ENCODE peak calls at places on chromosomes 4 and X, in four cellular contexts. One of them, this sample, is unnamed.
A peak's percentile ranks its signal among the peaks of the same experiment; 100 is the strongest.

GRCh38 chr4:64777286-64777685 is 368.0 kb upstream of the TECRL start:
- DNase-seq in H1: no peak
- DNase-seq in HepG2: no peak
- DNase-seq in GM12878: no peak
- DNase-seq in this sample: no peak

GRCh38 chr4:79164961-79165610 is 160.8 kb downstream of the NAA11 start:
- DNase-seq in GM12878: no peak
- DNase-seq in H1: no peak
- DNase-seq in HepG2: no peak
- DNase-seq in this sample: no peak

GRCh38 chrX:15310117-15310516 is 5.3 kb downstream of the ASB11 start:
- DNase-seq in GM12878: no peak
- DNase-seq in HepG2: no peak
- DNase-seq in H1: no peak
- DNase-seq in this sample: no peak

GRCh38 chrX:39133971-39134370 is 332.7 kb downstream of the MID1IP1 start:
- DNase-seq in H1: peak; percentile 1
- DNase-seq in HepG2: no peak
- DNase-seq in GM12878: no peak
- DNase-seq in this sample: no peak

GRCh38 chrX:96433409-96434122 is 251.1 kb upstream of the DIAPH2 start:
- DNase-seq in GM12878: no peak
- DNase-seq in H1: no peak
- DNase-seq in HepG2: no peak
- DNase-seq in this sample: no peak

GRCh38 chr4:184934184-184934583 is 84.1 kb upstream of the HELT start:
- DNase-seq in H1: no peak
- DNase-seq in HepG2: no peak
- DNase-seq in GM12878: no peak
- DNase-seq in this sample: no peak

GRCh38 chr4:4761128-4761991 is 98.1 kb upstream of the MSX1 start:
- DNase-seq in H1: no peak
- DNase-seq in GM12878: no peak
- DNase-seq in HepG2: peak; percentile 20
- DNase-seq in this sample: peak; percentile 57

GRCh38 chr4:151257704-151258103 is 19.3 kb upstream of the PRSS48 start:
- DNase-seq in GM12878: no peak
- DNase-seq in H1: no peak
- DNase-seq in HepG2: no peak
- DNase-seq in this sample: no peak

GRCh38 chr4:80173387-80173786 is 23.9 kb upstream of the PRDM8 start:
- DNase-seq in GM12878: no peak
- DNase-seq in HepG2: no peak
- DNase-seq in H1: no peak
- DNase-seq in this sample: no peak

GRCh38 chr4:177485528-177485927 is 43.3 kb upstream of the AGA start:
- DNase-seq in H1: no peak
- DNase-seq in GM12878: no peak
- DNase-seq in HepG2: no peak
- DNase-seq in this sample: no peak

GRCh38 chrX:107978707-107979307 is 3.4 kb downstream of the TEX13B start:
- DNase-seq in GM12878: no peak
- DNase-seq in H1: no peak
- DNase-seq in HepG2: peak; percentile 11
- DNase-seq in this sample: no peak

GRCh38 chr4:54099959-54100606 is at the start of gene GSX2:
- DNase-seq in HepG2: no peak
- DNase-seq in GM12878: no peak
- DNase-seq in H1: no peak
- DNase-seq in this sample: no peak

GRCh38 chrX:118498351-118498750 is 2.7 kb downstream of the DOCK11 start:
- DNase-seq in HepG2: no peak
- DNase-seq in GM12878: no peak
- DNase-seq in H1: no peak
- DNase-seq in this sample: no peak

GRCh38 chrX:118496763-118497079 is 1.1 kb downstream of the DOCK11 start:
- DNase-seq in H1: no peak
- DNase-seq in GM12878: no peak
- DNase-seq in HepG2: no peak
- DNase-seq in this sample: no peak

GRCh38 chrX:118497180-118497814 is 1.7 kb downstream of the DOCK11 start:
- DNase-seq in H1: no peak
- DNase-seq in GM12878: no peak
- DNase-seq in HepG2: peak; percentile 20
- DNase-seq in this sample: no peak

GRCh38 chrX:118495061-118495921 is at the start of gene DOCK11:
- DNase-seq in GM12878: peak; percentile 58
- DNase-seq in H1: peak; percentile 43
- DNase-seq in HepG2: peak; percentile 2
- DNase-seq in this sample: peak; percentile 61

GRCh38 chrX:118495958-118496762 is 545 bp downstream of the DOCK11 start:
- DNase-seq in HepG2: no peak
- DNase-seq in H1: no peak
- DNase-seq in GM12878: no peak
- DNase-seq in this sample: no peak
- TF ChIP-seq SUZ12 in HepG2: no peak
- TF ChIP-seq SUZ12 in H1: no peak
- TF ChIP-seq SUZ12 in GM12878: no peak
- TF ChIP-seq SUZ12 in this sample: no peak

DNA sequence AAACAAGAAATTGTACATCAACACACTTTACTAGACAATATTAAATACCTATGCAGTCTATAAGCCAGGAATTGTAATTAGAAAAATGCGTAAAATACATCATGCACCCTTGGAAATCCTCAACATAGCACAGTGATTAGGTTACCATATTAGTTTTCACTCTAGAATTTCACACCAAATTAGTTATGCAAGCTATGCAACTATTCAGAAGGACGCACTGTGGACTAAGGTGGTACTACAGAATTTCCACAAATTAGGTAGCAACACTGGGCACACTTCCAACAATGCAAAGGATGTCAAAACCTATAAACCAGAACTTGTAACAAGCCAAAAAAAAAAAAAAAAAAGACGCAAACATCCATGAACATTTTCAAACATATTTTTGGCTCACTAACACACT is 71.1 kb upstream of the ZCCHC13 start:
- DNase-seq in H1: no peak
- DNase-seq in GM12878: no peak
- DNase-seq in HepG2: peak; percentile 27
- DNase-seq in this sample: no peak
- TF ChIP-seq YY1 in H1: no peak
- TF ChIP-seq YY1 in GM12878: no peak
- TF ChIP-seq YY1 in HepG2: no peak
- TF ChIP-seq YY1 in this sample: no peak

GRCh38 chrX:2732076-2732475 is 19.8 kb upstream of the XG start:
- DNase-seq in HepG2: no peak
- DNase-seq in GM12878: no peak
- DNase-seq in H1: no peak
- DNase-seq in this sample: no peak
- H3K36me3 ChIP-seq in HepG2: peaks cover 7% of the 10 kb centered on the region
- H3K36me3 ChIP-seq in GM12878: peaks cover 8% of the 10 kb centered on the region
- H3K36me3 ChIP-seq in H1: no peaks in the 10 kb centered on the region
- H3K36me3 ChIP-seq in this sample: peaks cover 62% of the 10 kb centered on the region

GRCh38 chr4:128357286-128357685 is 69.7 kb upstream of the PGRMC2 start:
- DNase-seq in GM12878: no peak
- DNase-seq in H1: no peak
- DNase-seq in HepG2: no peak
- DNase-seq in this sample: no peak

GRCh38 chr4:128358903-128359260 is 71.3 kb upstream of the PGRMC2 start:
- DNase-seq in GM12878: no peak
- DNase-seq in H1: no peak
- DNase-seq in HepG2: no peak
- DNase-seq in this sample: no peak

GRCh38 chr4:128355301-128355700 is 67.7 kb upstream of the PGRMC2 start:
- DNase-seq in H1: no peak
- DNase-seq in HepG2: no peak
- DNase-seq in GM12878: no peak
- DNase-seq in this sample: no peak

GRCh38 chr4:128359422-128359821 is 71.8 kb upstream of the PGRMC2 start:
- DNase-seq in HepG2: no peak
- DNase-seq in GM12878: no peak
- DNase-seq in H1: no peak
- DNase-seq in this sample: no peak

GRCh38 chr4:128358231-128358902 is 70.8 kb upstream of the PGRMC2 start:
- DNase-seq in GM12878: no peak
- DNase-seq in HepG2: no peak
- DNase-seq in H1: no peak
- DNase-seq in this sample: no peak
- TF ChIP-seq SUZ12 in GM12878: no peak
- TF ChIP-seq SUZ12 in HepG2: no peak
- TF ChIP-seq SUZ12 in H1: no peak
- TF ChIP-seq SUZ12 in this sample: no peak

GRCh38 chr4:84688605-84689004 is 105.7 kb downstream of the CDS1 start:
- DNase-seq in HepG2: no peak
- DNase-seq in GM12878: no peak
- DNase-seq in H1: no peak
- DNase-seq in this sample: no peak

GRCh38 chr4:84691800-84692199 is 108.9 kb downstream of the CDS1 start:
- DNase-seq in H1: no peak
- DNase-seq in GM12878: no peak
- DNase-seq in HepG2: no peak
- DNase-seq in this sample: no peak

GRCh38 chr4:84690481-84690880 is 107.6 kb downstream of the CDS1 start:
- DNase-seq in H1: no peak
- DNase-seq in GM12878: no peak
- DNase-seq in HepG2: no peak
- DNase-seq in this sample: no peak

GRCh38 chr4:84697159-84697558 is 114.2 kb downstream of the CDS1 start:
- DNase-seq in H1: no peak
- DNase-seq in GM12878: no peak
- DNase-seq in HepG2: no peak
- DNase-seq in this sample: no peak

DNA sequence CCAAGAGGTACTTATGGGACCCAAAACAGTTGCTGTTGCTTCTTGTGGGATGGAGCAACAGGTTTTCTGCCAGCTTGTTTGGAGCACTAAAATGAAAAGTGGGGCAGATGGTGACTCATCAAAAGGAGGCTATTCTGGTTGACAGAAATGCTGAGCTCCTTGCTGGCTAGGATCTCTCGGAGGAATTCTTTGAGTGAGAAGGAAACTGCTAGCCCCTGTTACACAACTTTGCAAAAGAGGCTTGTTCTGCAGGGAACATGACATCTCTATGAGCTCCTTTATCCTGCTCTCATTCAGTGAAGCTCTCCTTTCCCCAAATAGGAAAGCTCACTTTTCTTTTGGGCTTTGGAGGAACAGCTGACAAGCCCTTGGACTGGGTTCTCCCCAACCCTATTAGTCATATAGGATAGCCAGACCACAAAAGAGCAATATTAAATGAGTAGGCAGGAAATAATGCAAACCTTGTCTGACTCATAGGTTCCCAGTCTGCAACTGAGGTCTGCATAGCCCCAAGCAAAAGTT is 108.3 kb downstream of the CDS1 start:
- DNase-seq in GM12878: no peak
- DNase-seq in H1: no peak
- DNase-seq in HepG2: no peak
- DNase-seq in this sample: no peak
- TF ChIP-seq YY1 in GM12878: no peak
- TF ChIP-seq YY1 in H1: no peak
- TF ChIP-seq YY1 in HepG2: no peak
- TF ChIP-seq YY1 in this sample: no peak

DNA sequence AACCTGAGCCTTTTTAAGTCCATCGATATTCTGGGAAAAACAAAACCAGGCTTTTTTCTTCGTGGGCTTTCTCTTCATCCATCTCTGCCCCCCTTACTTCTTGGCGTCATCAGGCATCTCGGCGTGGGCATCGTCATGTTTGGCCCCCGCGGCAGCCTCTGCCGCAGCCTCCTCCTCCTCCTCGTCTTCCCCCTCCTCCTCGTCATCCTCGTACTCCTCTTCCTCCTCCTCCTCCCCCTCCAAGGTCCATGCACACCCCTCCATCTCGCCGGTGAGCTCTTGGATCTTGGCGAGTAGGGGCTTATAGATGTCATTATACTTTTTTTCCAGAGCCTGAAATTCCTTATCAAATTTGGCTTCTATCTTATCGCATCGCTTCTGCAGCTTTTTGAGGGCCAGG is 516 bp downstream of the NAP1L5 start:
- DNase-seq in GM12878: no peak
- DNase-seq in HepG2: no peak
- DNase-seq in H1: no peak
- DNase-seq in this sample: no peak
- H3K36me3 ChIP-seq in GM12878: no peaks in the 10 kb centered on the region
- H3K36me3 ChIP-seq in HepG2: no peaks in the 10 kb centered on the region
- H3K36me3 ChIP-seq in H1: no peaks in the 10 kb centered on the region
- H3K36me3 ChIP-seq in this sample: no peaks in the 10 kb centered on the region

DNA sequence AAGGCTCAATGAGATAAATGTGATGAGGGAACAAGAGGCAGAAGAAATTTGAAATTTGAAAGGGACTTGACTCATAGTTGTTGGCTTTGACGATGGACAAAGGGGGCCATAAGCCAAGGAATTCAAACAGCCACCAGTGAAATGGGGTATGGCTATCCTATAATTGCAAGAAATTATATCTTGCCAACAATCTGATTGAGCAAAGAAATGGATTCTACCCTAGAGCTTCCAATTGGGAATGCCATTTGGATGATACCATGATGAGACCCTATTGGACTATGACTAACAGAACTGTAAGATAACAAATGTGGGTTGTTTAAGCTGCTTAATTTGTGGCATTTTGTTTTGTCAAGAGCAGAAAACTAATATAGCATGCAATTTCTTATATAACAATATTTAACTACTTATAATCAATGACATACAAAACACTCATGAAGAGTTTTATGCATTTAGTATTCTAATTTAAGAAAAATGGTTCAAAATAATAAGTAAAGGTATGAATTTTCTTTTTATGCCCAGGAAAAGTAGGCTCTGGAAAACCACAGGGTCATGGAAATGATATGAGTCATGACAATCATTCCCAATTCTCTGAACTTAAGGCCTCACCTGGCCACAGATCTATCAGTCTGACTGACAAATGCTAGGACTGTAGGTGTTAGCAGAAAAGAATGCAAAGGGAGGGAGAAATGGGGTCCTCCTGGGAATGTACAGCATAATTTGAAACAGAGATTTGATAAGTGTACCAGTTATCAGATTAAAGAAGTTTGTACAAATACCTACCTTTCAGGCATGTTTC is 270.3 kb upstream of the ARSJ start:
- DNase-seq in HepG2: no peak
- DNase-seq in H1: no peak
- DNase-seq in GM12878: no peak
- DNase-seq in this sample: no peak
- TF ChIP-seq SUZ12 in HepG2: no peak
- TF ChIP-seq SUZ12 in H1: no peak
- TF ChIP-seq SUZ12 in GM12878: no peak
- TF ChIP-seq SUZ12 in this sample: no peak

GRCh38 chr4:103011378-103012025 is 8.0 kb downstream of the SLC9B1 start:
- DNase-seq in H1: no peak
- DNase-seq in GM12878: no peak
- DNase-seq in HepG2: no peak
- DNase-seq in this sample: no peak

GRCh38 chr4:103012085-103012484 is 7.4 kb downstream of the SLC9B1 start:
- DNase-seq in GM12878: no peak
- DNase-seq in H1: no peak
- DNase-seq in HepG2: no peak
- DNase-seq in this sample: no peak

GRCh38 chr4:103012594-103012993 is 6.9 kb downstream of the SLC9B1 start:
- DNase-seq in HepG2: no peak
- DNase-seq in H1: no peak
- DNase-seq in GM12878: no peak
- DNase-seq in this sample: no peak

GRCh38 chr4:103010827-103011226 is 8.7 kb downstream of the SLC9B1 start:
- DNase-seq in HepG2: no peak
- DNase-seq in H1: no peak
- DNase-seq in GM12878: no peak
- DNase-seq in this sample: no peak

GRCh38 chr4:103008875-103009729 is 10.4 kb downstream of the SLC9B1 start:
- DNase-seq in HepG2: peak; percentile 72
- DNase-seq in GM12878: peak; percentile 46
- DNase-seq in H1: no peak
- DNase-seq in this sample: peak; percentile 42
- TF ChIP-seq YY1 in HepG2: no peak
- TF ChIP-seq YY1 in GM12878: no peak
- TF ChIP-seq YY1 in H1: no peak
- TF ChIP-seq YY1 in this sample: no peak

This sample was measured in NT2/D1.